ENCODE peak calls at places on chromosomes 12 and 14, in ten cellular contexts. U is bronchial epithelial cell, K is endothelial cell, N is adrenal gland, V is Calu3, P is AG09309, Q is choroid plexus epithelial cell, S is MM.1S, X is GM12865, E is A549. I is an unnamed sample.

GRCh38 chr12:30021046-30021833 is 237.5 kb upstream of the TMTC1 start:
- DNase-seq in U (no peak), K (no peak), N (no peak), V (no peak), P (no peak), Q (peak; percentile 78), S (no peak), X (no peak), E (no peak), I (peak; percentile 8)

GRCh38 chr12:94889512-94890210 is 113.8 kb downstream of the NDUFA12 start:
- DNase-seq in U (no peak), K (no peak), N (peak; percentile 59), V (no peak), P (no peak), Q (no peak), S (no peak), X (no peak), E (no peak), I (no peak)

GRCh38 chr12:65597527-65597926 is 226.8 kb upstream of the HMGA2 start:
- DNase-seq in U (peak; percentile 47), K (no peak), N (no peak), V (no peak), P (no peak), Q (peak; percentile 43), S (no peak), X (no peak), E (no peak), I (peak; percentile 14)

GRCh38 chr14:28571636-28572035 is 195.0 kb upstream of the FOXG1 start:
- DNase-seq in U (peak; percentile 93), K (no peak), N (no peak), V (no peak), P (no peak), Q (peak; percentile 49), S (no peak), X (no peak), E (no peak), I (peak; percentile 49)

GRCh38 chr12:93122569-93123091 is 193.5 kb upstream of the EEA1 start:
- DNase-seq in U (peak; percentile 99), K (no peak), N (no peak), V (peak; percentile 54), P (no peak), Q (no peak), S (no peak), X (no peak), E (no peak), I (peak; percentile 86)

GRCh38 chr14:95267306-95267705 is 52.4 kb downstream of the CLMN start:
- DNase-seq in U (no peak), K (no peak), N (no peak), V (no peak), P (no peak), Q (no peak), S (no peak), X (peak; percentile 21), E (no peak), I (no peak)

GRCh38 chr12:122082621-122083356 is 4.2 kb downstream of the MLXIP start:
- DNase-seq in U (no peak), K (no peak), N (no peak), V (no peak), P (no peak), Q (no peak), S (peak; percentile 61), X (peak; percentile 34), E (no peak), I (no peak)

GRCh38 chr14:101506211-101506920 is 54.9 kb upstream of the DIO3 start:
- DNase-seq in U (no peak), K (no peak), N (no peak), V (no peak), P (no peak), Q (no peak), S (no peak), X (no peak), E (no peak), I (no peak)

GRCh38 chr12:92675092-92675865 is 27.5 kb upstream of the PLEKHG7 start:
- DNase-seq in U (peak; percentile 91), K (no peak), N (no peak), V (no peak), P (no peak), Q (no peak), S (no peak), X (peak; percentile 2), E (no peak), I (peak; percentile 12)

DNA sequence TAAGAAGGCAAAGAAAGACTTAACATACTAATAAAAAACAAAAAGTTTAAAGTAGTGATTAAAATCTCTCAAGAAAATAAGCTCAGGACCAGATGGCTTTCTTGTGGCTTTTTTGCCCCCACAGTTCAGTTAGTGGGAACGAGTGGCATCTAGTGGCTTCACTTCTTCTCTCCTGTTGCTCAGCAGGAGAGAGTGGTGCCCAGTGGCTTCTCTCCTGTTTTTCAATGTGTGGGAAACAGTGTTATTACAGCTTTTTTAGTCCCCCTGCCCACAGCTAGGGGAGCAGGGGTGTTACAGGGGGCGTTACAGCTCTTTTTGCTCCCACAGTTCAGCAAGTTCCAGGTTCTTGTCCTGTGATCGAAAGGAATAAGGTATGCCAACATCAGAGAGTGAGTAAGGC is 135.2 kb downstream of the RERGL start:
- DNase-seq in U (no peak), K (no peak), N (no peak), V (no peak), P (peak; percentile 0), Q (peak; percentile 4), S (peak; percentile 54), X (no peak), E (peak; percentile 23), I (no peak)
- TF ChIP-seq CTCF in U (no peak), K (no peak), N (no peak), V (no peak), P (peak; percentile 14), Q (peak; percentile 3), S (peak; percentile 51), X (no peak), E (no peak), I (no peak)

GRCh38 chr12:56038022-56038665 is 3.6 kb upstream of the RPS26 start:
- DNase-seq in U (no peak), K (no peak), N (no peak), V (no peak), P (no peak), Q (no peak), S (no peak), X (no peak), E (no peak), I (no peak)

GRCh38 chr12:56040151-56040550 is 1.6 kb upstream of the RPS26 start:
- DNase-seq in U (no peak), K (no peak), N (no peak), V (no peak), P (no peak), Q (no peak), S (no peak), X (no peak), E (no peak), I (no peak)

GRCh38 chr12:56042430-56043203 is 899 bp downstream of the RPS26 start:
- DNase-seq in U (no peak), K (no peak), N (peak; percentile 68), V (no peak), P (no peak), Q (peak; percentile 9), S (no peak), X (no peak), E (no peak), I (no peak)

GRCh38 chr12:56040963-56041578 is 647 bp upstream of the RPS26 start:
- DNase-seq in U (no peak), K (no peak), N (no peak), V (no peak), P (no peak), Q (no peak), S (no peak), X (no peak), E (no peak), I (no peak)

GRCh38 chr12:56041579-56042429 is at the start of gene RPS26:
- DNase-seq in U (peak; percentile 95), K (peak; percentile 88), N (peak; percentile 99), V (peak; percentile 93), P (peak; percentile 99), Q (peak; percentile 100), S (peak; percentile 100), X (peak; percentile 100), E (peak; percentile 100), I (peak; percentile 99)
- TF ChIP-seq CTCF in U (peak; percentile 36), K (peak; percentile 39), N (peak; percentile 27), V (peak; percentile 51), P (peak; percentile 44), Q (peak; percentile 54), S (peak; percentile 48), X (peak; percentile 56), E (peak; percentile 71), I (peak; percentile 33)

DNA sequence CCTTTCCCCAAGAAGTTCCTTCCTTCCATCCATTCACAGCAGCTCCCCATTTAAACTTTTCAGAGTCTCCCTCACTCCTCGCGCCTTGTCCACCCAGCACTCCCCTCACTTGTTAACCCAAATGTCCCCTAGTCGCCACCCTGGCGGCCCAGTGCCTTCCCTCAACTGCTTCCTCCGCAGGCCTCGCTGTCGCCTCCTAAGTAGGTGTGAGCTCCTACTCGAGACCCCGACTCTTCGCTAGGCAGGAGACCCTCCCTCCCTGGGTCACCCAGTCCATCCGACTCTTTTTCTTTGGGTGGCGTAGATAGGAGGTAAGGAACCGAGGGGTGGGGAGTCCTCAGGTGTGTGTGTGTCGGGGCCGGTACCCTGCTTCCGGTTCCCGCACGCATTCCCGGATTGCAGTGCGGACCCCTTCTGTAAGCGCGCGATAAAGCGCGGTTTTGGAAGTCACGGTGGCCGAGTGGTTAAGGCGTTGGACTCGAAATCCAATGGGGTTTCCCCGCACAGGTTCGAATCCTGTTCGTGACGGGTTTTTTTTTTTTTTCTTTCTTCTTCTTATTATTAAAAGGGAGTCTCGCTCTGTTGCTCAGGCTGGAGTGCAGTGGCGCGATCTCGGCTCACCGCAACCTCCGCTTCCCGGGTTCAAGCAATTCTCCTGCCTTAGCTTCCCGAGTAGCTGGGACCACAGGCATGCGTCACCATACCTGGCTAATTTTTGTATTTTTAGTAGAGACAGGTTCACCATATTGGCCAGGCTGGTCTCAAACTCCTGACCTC is 823 bp upstream of the SMARCC2 start:
- DNase-seq in U (peak; percentile 75), K (peak; percentile 88), N (peak; percentile 95), V (peak; percentile 96), P (peak; percentile 35), Q (peak; percentile 91), S (peak; percentile 82), X (peak; percentile 94), E (peak; percentile 94), I (peak; percentile 90)
- TF ChIP-seq CTCF in U (no peak), K (peak; percentile 60), N (peak; percentile 1), V (peak; percentile 11), P (no peak), Q (peak; percentile 1), S (no peak), X (no peak), E (no peak), I (no peak)

DNA sequence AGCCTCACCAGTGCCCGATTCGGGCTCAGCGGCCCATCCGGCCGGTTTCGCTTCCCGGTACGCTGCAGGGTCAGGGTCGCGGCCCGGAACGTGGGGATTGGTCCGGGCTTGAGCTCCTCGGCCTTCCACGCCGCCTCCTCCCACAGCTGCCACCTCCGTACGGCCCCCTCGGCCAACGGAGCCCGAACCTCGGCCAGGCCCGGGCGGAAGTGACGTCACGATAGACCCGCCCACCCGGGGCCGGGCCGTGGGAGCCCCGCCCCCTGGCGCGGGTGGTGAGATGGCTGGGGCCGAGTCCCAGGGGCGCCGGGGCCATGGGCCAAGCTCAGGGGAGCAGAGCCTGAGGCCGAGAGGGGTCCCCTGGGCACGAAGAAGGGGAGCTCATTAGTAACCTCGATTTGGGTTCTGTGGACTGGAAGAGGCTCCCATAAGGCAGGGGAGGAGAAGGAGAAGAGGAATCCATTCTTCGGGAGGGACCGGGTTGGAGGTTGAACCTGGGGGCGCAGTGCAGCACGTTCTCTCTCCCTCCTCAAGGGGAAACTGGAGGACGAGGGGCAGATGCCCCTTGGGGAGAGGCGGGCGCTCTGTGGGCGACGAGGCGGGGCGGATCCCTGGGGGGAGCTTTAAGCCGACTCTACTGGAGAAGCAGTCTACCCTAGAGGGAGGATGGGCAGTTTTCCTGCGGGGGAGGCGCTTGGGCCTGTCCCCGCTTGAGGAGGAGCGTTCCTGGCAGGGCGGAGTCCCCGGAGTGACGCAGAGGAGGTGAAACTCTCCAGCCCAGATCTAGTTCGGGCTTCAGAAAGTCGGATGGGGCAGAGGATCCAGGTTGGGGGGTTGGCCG is at the start of gene MLF2:
- DNase-seq in U (peak; percentile 96), K (peak; percentile 99), N (peak; percentile 99), V (peak; percentile 98), P (peak; percentile 97), Q (peak; percentile 100), S (peak; percentile 98), X (peak; percentile 98), E (peak; percentile 99), I (peak; percentile 99)
- TF ChIP-seq CTCF in U (peak; percentile 98), K (peak; percentile 87), N (no peak), V (peak; percentile 90), P (no peak), Q (no peak), S (no peak), X (peak; percentile 0), E (no peak), I (no peak)